ENCODE peak calls at places on chromosomes 11 and 22, in seven cellular contexts. L, R, Z, K, V, O and T are unnamed samples.
A peak's percentile ranks its signal among the peaks of the same experiment; 100 is the strongest.

GRCh38 chr11:96235725-96236124 is 107.3 kb downstream of the MAML2 start:
- DNase-seq in L (no peak), R (peak; percentile 69), Z (no peak), K (no peak), V (no peak), O (no peak), T (no peak)

GRCh38 chr11:69501891-69502860 is 20.7 kb downstream of the LINC01488 start:
- DNase-seq in L (peak; percentile 93), R (no peak), Z (no peak), K (no peak), V (no peak), O (no peak), T (peak; percentile 75)

GRCh38 chr11:130404727-130405126 is 23.7 kb downstream of the ADAMTS8 start:
- DNase-seq in L (no peak), R (no peak), Z (no peak), K (no peak), V (no peak), O (no peak), T (no peak)

GRCh38 chr11:11916981-11917399 is 75.2 kb downstream of the USP47 start:
- DNase-seq in L (peak; percentile 81), R (no peak), Z (no peak), K (no peak), V (no peak), O (peak; percentile 81), T (no peak)

GRCh38 chr11:56273854-56274253 is at the start of gene OR5T1:
- DNase-seq in L (no peak), R (no peak), Z (no peak), K (no peak), V (no peak), O (no peak), T (no peak)

GRCh38 chr11:58061813-58062212 is 31.1 kb downstream of the OR6Q1 start:
- DNase-seq in L (no peak), R (no peak), Z (no peak), K (no peak), V (no peak), O (peak; percentile 35), T (no peak)

GRCh38 chr11:1890856-1891830 is 552 bp downstream of the PRR33 start:
- DNase-seq in L (no peak), R (no peak), Z (no peak), K (no peak), V (peak; percentile 19), O (no peak), T (no peak)

GRCh38 chr11:127052420-127052819 is 51.9 kb upstream of the KIRREL3 start:
- DNase-seq in L (no peak), R (no peak), Z (no peak), K (no peak), V (no peak), O (no peak), T (no peak)

GRCh38 chr11:18617688-18618340 is 16.3 kb downstream of the SPTY2D1 start:
- DNase-seq in L (peak; percentile 26), R (no peak), Z (no peak), K (no peak), V (no peak), O (peak; percentile 45), T (no peak)

GRCh38 chr11:64643258-64643881 is 52.4 kb downstream of the SLC22A12 start:
- DNase-seq in L (no peak), R (no peak), Z (no peak), K (no peak), V (no peak), O (no peak), T (no peak)

GRCh38 chr11:12410006-12410728 is 32.8 kb downstream of the PARVA start:
- DNase-seq in L (peak; percentile 88), R (no peak), Z (no peak), K (peak; percentile 66), V (no peak), O (no peak), T (no peak)

GRCh38 chr11:2794947-2795346 is 90.6 kb downstream of the CDKN1C start:
- DNase-seq in L (no peak), R (no peak), Z (peak; percentile 81), K (peak; percentile 50), V (peak; percentile 19), O (no peak), T (peak; percentile 63)

GRCh38 chr11:77569046-77569445 is 20.7 kb upstream of the AQP11 start:
- DNase-seq in L (no peak), R (no peak), Z (no peak), K (no peak), V (no peak), O (no peak), T (no peak)

GRCh38 chr22:44753189-44754042 is 1.0 kb downstream of the ARHGAP8 start:
- DNase-seq in L (peak; percentile 36), R (no peak), Z (no peak), K (no peak), V (no peak), O (peak; percentile 55), T (no peak)

GRCh38 chr11:83480251-83480650 is 194.1 kb upstream of the CCDC90B start:
- DNase-seq in L (no peak), R (no peak), Z (no peak), K (no peak), V (no peak), O (no peak), T (no peak)

GRCh38 chr22:39010946-39011625 is 3.0 kb upstream of the APOBEC3C start:
- DNase-seq in L (no peak), R (no peak), Z (no peak), K (no peak), V (no peak), O (no peak), T (no peak)

GRCh38 chr11:926341-926916 is 759 bp downstream of the AP2A2 start:
- DNase-seq in L (peak; percentile 60), R (no peak), Z (no peak), K (no peak), V (peak; percentile 70), O (peak; percentile 37), T (no peak)

GRCh38 chr11:128621491-128622136 is 34.3 kb upstream of the ETS1 start:
- DNase-seq in L (peak; percentile 24), R (no peak), Z (no peak), K (peak; percentile 73), V (no peak), O (peak; percentile 98), T (no peak)

GRCh38 chr11:76674517-76675400 is 4.2 kb upstream of the LRRC32 start:
- DNase-seq in L (no peak), R (no peak), Z (no peak), K (peak; percentile 35), V (no peak), O (no peak), T (no peak)

GRCh38 chr22:38315801-38316339 is 1.4 kb downstream of the CSNK1E start:
- DNase-seq in L (no peak), R (no peak), Z (no peak), K (no peak), V (no peak), O (no peak), T (no peak)

GRCh38 chr11:131668867-131669780 is 298.7 kb downstream of the NTM start:
- DNase-seq in L (peak; percentile 23), R (peak; percentile 66), Z (peak; percentile 83), K (no peak), V (peak; percentile 49), O (peak; percentile 24), T (no peak)

GRCh38 chr11:126766425-126766824 is 234.1 kb downstream of the KIRREL3 start:
- DNase-seq in L (no peak), R (no peak), Z (no peak), K (no peak), V (no peak), O (no peak), T (no peak)

GRCh38 chr11:71433648-71434450 is 14.3 kb downstream of the DHCR7 start:
- DNase-seq in L (no peak), R (no peak), Z (peak; percentile 88), K (no peak), V (peak; percentile 65), O (no peak), T (no peak)